ENCODE peak calls at places on chromosomes 11 and 22, in five cellular contexts. C is esophagus squamous epithelium, W is neural crest cell, R is nephron progenitor cell, V is fibroblast of pulmonary artery. H is an unnamed sample.

GRCh38 chr11:123174196-123175183 is 20.6 kb downstream of the CLMP start:
- DNase-seq in C (no peak), W (no peak), R (no peak), V (peak; percentile 97), H (peak; percentile 92)

GRCh38 chr11:126186708-126187481 is 24.6 kb downstream of the RPUSD4 start:
- DNase-seq in C (no peak), W (no peak), R (no peak), V (no peak), H (no peak)

GRCh38 chr11:115924744-115925567 is 420.7 kb upstream of the CADM1 start:
- DNase-seq in C (no peak), W (no peak), R (no peak), V (no peak), H (no peak)

GRCh38 chr22:19909350-19910179 is 32.0 kb upstream of the COMT start:
- DNase-seq in C (no peak), W (peak; percentile 86), R (peak; percentile 92), V (peak; percentile 86), H (peak; percentile 74)

GRCh38 chr11:111310088-111310487 is 11.7 kb downstream of the POU2AF3 start:
- DNase-seq in C (no peak), W (no peak), R (no peak), V (no peak), H (peak; percentile 56)

GRCh38 chr11:16603245-16603644 is 135.2 kb upstream of the C11orf58 start:
- DNase-seq in C (no peak), W (no peak), R (no peak), V (no peak), H (no peak)

GRCh38 chr11:69293819-69294505 is at the start of gene MYEOV:
- DNase-seq in C (no peak), W (no peak), R (peak; percentile 60), V (peak; percentile 38), H (peak; percentile 56)

GRCh38 chr11:68006606-68007166 is 2.8 kb upstream of the UNC93B1 start:
- DNase-seq in C (no peak), W (no peak), R (no peak), V (no peak), H (no peak)

GRCh38 chr11:46114961-46115360 is 6.3 kb downstream of the PHF21A start:
- DNase-seq in C (no peak), W (no peak), R (no peak), V (no peak), H (no peak)

GRCh38 chr11:62548545-62549335 is 2.1 kb upstream of the AHNAK start:
- DNase-seq in C (no peak), W (no peak), R (no peak), V (peak; percentile 66), H (no peak)

GRCh38 chr11:47980907-47981621 is 705 bp downstream of the PTPRJ start:
- DNase-seq in C (no peak), W (peak; percentile 63), R (peak; percentile 74), V (peak; percentile 41), H (peak; percentile 29)

GRCh38 chr11:75283391-75283931 is 42.9 kb downstream of the TPBGL start:
- DNase-seq in C (no peak), W (no peak), R (no peak), V (no peak), H (no peak)

GRCh38 chr11:19437760-19438159 is 197.0 kb upstream of the E2F8 start:
- DNase-seq in C (no peak), W (no peak), R (no peak), V (peak; percentile 80), H (peak; percentile 83)

GRCh38 chr11:64887757-64888405 is 9.5 kb upstream of the EHD1 start:
- DNase-seq in C (no peak), W (peak; percentile 80), R (peak; percentile 92), V (peak; percentile 57), H (peak; percentile 63)

GRCh38 chr22:20762233-20762796 is 11.6 kb upstream of the SERPIND1 start:
- DNase-seq in C (no peak), W (no peak), R (no peak), V (no peak), H (no peak)

GRCh38 chr11:90855531-90855930 is 632.7 kb upstream of the CHORDC1 start:
- DNase-seq in C (no peak), W (no peak), R (no peak), V (no peak), H (no peak)

GRCh38 chr11:429931-430456 is 11.8 kb downstream of the ANO9 start:
- DNase-seq in C (no peak), W (no peak), R (peak; percentile 12), V (no peak), H (no peak)

GRCh38 chr11:65446446-65447277 is 24.1 kb downstream of the NEAT1 start:
- DNase-seq in C (no peak), W (no peak), R (no peak), V (peak; percentile 55), H (no peak)

GRCh38 chr11:112292785-112293407 is 32.2 kb upstream of the PLET1 start:
- DNase-seq in C (no peak), W (no peak), R (no peak), V (peak; percentile 89), H (peak; percentile 94)

GRCh38 chr11:45300715-45301114 is 14.6 kb upstream of the SYT13 start:
- DNase-seq in C (no peak), W (no peak), R (no peak), V (no peak), H (no peak)

GRCh38 chr22:44067901-44068300 is 43.8 kb downstream of the PARVB start:
- DNase-seq in C (no peak), W (no peak), R (no peak), V (no peak), H (no peak)

GRCh38 chr11:47130541-47130940 is 46.1 kb downstream of the ARFGAP2 start:
- DNase-seq in C (no peak), W (no peak), R (no peak), V (no peak), H (no peak)

GRCh38 chr22:49189871-49190270 is 637.8 kb downstream of the BRD1 start:
- DNase-seq in C (no peak), W (no peak), R (no peak), V (no peak), H (no peak)

GRCh38 chr22:17035246-17035645 is 27.2 kb upstream of the GAB4 start:
- DNase-seq in C (no peak), W (no peak), R (no peak), V (no peak), H (no peak)

GRCh38 chr11:36243641-36244040 is 45.6 kb downstream of the COMMD9 start:
- DNase-seq in C (no peak), W (no peak), R (no peak), V (no peak), H (no peak)

GRCh38 chr22:50258361-50259292 is 2.9 kb downstream of the MAPK12 start:
- DNase-seq in C (no peak), W (no peak), R (no peak), V (no peak), H (no peak)

GRCh38 chr11:103696130-103696529 is 340.3 kb upstream of the DDI1 start:
- DNase-seq in C (no peak), W (no peak), R (no peak), V (no peak), H (no peak)

GRCh38 chr11:103703437-103703836 is 333.0 kb upstream of the DDI1 start:
- DNase-seq in C (no peak), W (no peak), R (no peak), V (no peak), H (no peak)

GRCh38 chr11:103700605-103701004 is 335.8 kb upstream of the DDI1 start:
- DNase-seq in C (no peak), W (no peak), R (no peak), V (peak; percentile 86), H (peak; percentile 74)

GRCh38 chr11:103699656-103700055 is 336.8 kb upstream of the DDI1 start:
- DNase-seq in C (no peak), W (no peak), R (no peak), V (no peak), H (no peak)

GRCh38 chr11:103699216-103699615 is 337.2 kb upstream of the DDI1 start:
- DNase-seq in C (no peak), W (no peak), R (no peak), V (no peak), H (no peak)
- TF ChIP-seq CTCF in C (no peak), W (peak; percentile 29), R (no peak), V (no peak), H (no peak)

DNA sequence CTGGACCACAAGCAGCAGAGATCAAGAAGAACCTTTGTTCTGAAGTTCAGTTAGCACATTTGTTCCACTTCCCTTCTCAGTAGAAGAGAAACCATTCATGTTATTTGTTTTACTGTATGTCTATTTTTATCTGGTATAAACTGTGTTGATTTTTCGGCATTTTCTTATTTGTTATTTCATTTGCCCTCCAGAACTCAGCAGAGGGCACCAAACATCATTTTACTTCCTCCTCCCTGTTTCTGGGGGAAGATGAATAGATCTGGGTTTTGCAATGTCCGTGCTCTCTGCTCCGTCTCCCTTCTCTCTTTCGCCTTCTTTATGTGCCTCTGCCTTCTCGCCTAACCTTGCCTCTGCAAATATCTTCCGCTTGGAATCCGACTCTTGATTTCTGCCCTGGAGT is 366.9 kb downstream of the NTM start:
- DNase-seq in C (no peak), W (no peak), R (no peak), V (peak; percentile 44), H (peak; percentile 4)
- TF ChIP-seq CTCF in C (no peak), W (no peak), R (no peak), V (peak; percentile 29), H (no peak)

DNA sequence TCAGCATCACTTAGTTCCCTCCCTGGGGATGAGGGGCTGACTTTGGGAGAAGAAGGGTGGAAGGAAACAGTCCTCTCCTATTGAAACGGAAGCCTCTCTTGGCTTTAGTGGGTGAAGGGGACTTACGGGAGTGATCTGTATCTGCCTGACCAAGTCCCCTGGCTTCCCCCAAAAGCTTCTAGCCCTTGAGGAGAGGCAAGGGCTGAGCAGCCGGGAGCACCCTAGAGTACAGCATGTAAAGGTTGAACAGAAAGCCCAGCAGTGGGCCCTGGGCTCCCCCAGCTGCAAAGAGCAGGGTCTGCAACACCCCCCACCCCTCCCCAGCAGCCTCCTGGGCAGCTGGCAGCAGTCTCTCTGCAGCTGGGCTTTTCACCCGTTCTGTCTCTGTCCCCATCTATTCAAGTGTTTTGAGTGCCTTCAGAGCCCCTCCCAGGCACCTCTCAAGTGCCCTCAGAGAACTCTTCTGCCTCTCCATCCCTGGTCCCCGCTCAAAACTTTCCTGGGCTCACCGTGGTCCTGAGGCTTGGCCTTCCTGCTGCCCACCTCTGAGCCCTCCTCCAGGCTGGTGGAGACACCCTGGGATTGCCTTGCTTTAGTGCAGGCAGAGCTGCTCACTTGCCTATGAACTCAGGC is 2.7 kb downstream of the CAPN5 start:
- DNase-seq in C (no peak), W (no peak), R (no peak), V (no peak), H (no peak)
- TF ChIP-seq CTCF in C (no peak), W (no peak), R (no peak), V (no peak), H (no peak)

GRCh38 chr22:46797355-46797754 is 34.9 kb downstream of the TBC1D22A start:
- DNase-seq in C (no peak), W (no peak), R (no peak), V (peak; percentile 51), H (peak; percentile 72)
- TF ChIP-seq CTCF in C (peak; percentile 48), W (peak; percentile 52), R (peak; percentile 30), V (peak; percentile 34), H (peak; percentile 38)